ENCODE peak calls at places on chromosome 7, in five cellular contexts. One of them, this sample, is unnamed.

GRCh38 chr7:121561717-121562116 is 165.6 kb upstream of the FAM3C start:
- DNase-seq in H1: no peak
- DNase-seq in epithelial cell of esophagus: peak; percentile 19
- DNase-seq in NCI-H1092: no peak
- DNase-seq in K562: no peak
- DNase-seq in this sample: no peak

GRCh38 chr7:45623157-45623556 is 49.0 kb downstream of the ADCY1 start:
- DNase-seq in H1: no peak
- DNase-seq in epithelial cell of esophagus: no peak
- DNase-seq in NCI-H1092: no peak
- DNase-seq in K562: no peak
- DNase-seq in this sample: no peak

GRCh38 chr7:105924950-105925349 is 38.1 kb upstream of the CDHR3 start:
- DNase-seq in H1: no peak
- DNase-seq in epithelial cell of esophagus: no peak
- DNase-seq in NCI-H1092: no peak
- DNase-seq in K562: no peak
- DNase-seq in this sample: no peak

GRCh38 chr7:94146408-94146807 is 142.3 kb upstream of the BET1 start:
- DNase-seq in H1: no peak
- DNase-seq in epithelial cell of esophagus: no peak
- DNase-seq in NCI-H1092: no peak
- DNase-seq in K562: no peak
- DNase-seq in this sample: no peak

GRCh38 chr7:39413866-39414668 is 152.1 kb upstream of the YAE1 start:
- DNase-seq in H1: peak; percentile 78
- DNase-seq in epithelial cell of esophagus: peak; percentile 50
- DNase-seq in NCI-H1092: peak; percentile 39
- DNase-seq in K562: peak; percentile 18
- DNase-seq in this sample: peak; percentile 51

GRCh38 chr7:150962743-150963399 is 15.2 kb downstream of the KCNH2 start:
- DNase-seq in H1: peak; percentile 83
- DNase-seq in epithelial cell of esophagus: peak; percentile 47
- DNase-seq in NCI-H1092: peak; percentile 36
- DNase-seq in K562: peak; percentile 83
- DNase-seq in this sample: peak; percentile 49

GRCh38 chr7:373818-374705 is 84.1 kb downstream of the FOXL3 start:
- DNase-seq in H1: peak; percentile 47
- DNase-seq in epithelial cell of esophagus: no peak
- DNase-seq in NCI-H1092: no peak
- DNase-seq in K562: no peak
- DNase-seq in this sample: no peak

GRCh38 chr7:95398155-95398940 is 2.2 kb upstream of the PON3 start:
- DNase-seq in H1: no peak
- DNase-seq in epithelial cell of esophagus: no peak
- DNase-seq in NCI-H1092: no peak
- DNase-seq in K562: no peak
- DNase-seq in this sample: no peak

GRCh38 chr7:138726288-138726687 is 25.1 kb upstream of the SVOPL start:
- DNase-seq in H1: no peak
- DNase-seq in epithelial cell of esophagus: no peak
- DNase-seq in NCI-H1092: no peak
- DNase-seq in K562: peak; percentile 37
- DNase-seq in this sample: no peak

GRCh38 chr7:88927-89921 is 103.1 kb upstream of the FAM20C start:
- DNase-seq in H1: peak; percentile 45
- DNase-seq in epithelial cell of esophagus: peak; percentile 69
- DNase-seq in NCI-H1092: no peak
- DNase-seq in K562: no peak
- DNase-seq in this sample: peak; percentile 26

This sample was measured in trophoblast cell.